ENCODE peak calls at places on chromosomes 13 and 19, in four cellular contexts. C, T, D and N are unnamed samples.

GRCh38 chr13:99040536-99041141 is 62.8 kb upstream of the DOCK9 start:
- DNase-seq in D (no peak), C (no peak), T (no peak), N (no peak)

GRCh38 chr13:46636451-46636850 is 83.5 kb downstream of the LRCH1 start:
- DNase-seq in C (no peak), T (no peak), D (no peak), N (no peak)

GRCh38 chr13:101755228-101755887 is 302.9 kb downstream of the ITGBL1 start:
- DNase-seq in D (no peak), T (no peak), C (no peak), N (no peak)

GRCh38 chr13:31166591-31166990 is 4.9 kb upstream of the HSPH1 start:
- DNase-seq in C (no peak), D (no peak), T (no peak), N (no peak)

GRCh38 chr19:8515317-8515716 is 1.4 kb upstream of the ZNF414 start:
- DNase-seq in D (peak), T (no peak), C (no peak), N (no peak)

GRCh38 chr19:48807590-48808308 is 3.1 kb downstream of the BCAT2 start:
- DNase-seq in C (peak), D (peak), T (no peak), N (no peak)

GRCh38 chr19:29724102-29724641 is 9.1 kb upstream of the C19orf12 start:
- DNase-seq in C (peak), T (no peak), D (no peak), N (no peak)

GRCh38 chr19:33468361-33469170 is 53.0 kb downstream of the PEPD start:
- DNase-seq in D (peak), C (no peak), T (no peak), N (no peak)

GRCh38 chr19:45657520-45658163 is 10.4 kb upstream of the GIPR start:
- DNase-seq in C (no peak), D (no peak), T (no peak), N (no peak)

GRCh38 chr19:38318595-38319142 is 976 bp upstream of the KCNK6 start:
- DNase-seq in C (no peak), D (no peak), T (no peak), N (no peak)

GRCh38 chr13:99749627-99750026 is 221.9 kb downstream of the ZIC5 start:
- DNase-seq in D (no peak), T (no peak), C (no peak), N (no peak)

GRCh38 chr19:5142725-5143097 is 173.8 kb downstream of the KDM4B start:
- DNase-seq in T (no peak), C (no peak), D (no peak), N (no peak)

GRCh38 chr19:55348317-55349034 is 6.0 kb downstream of the COX6B2 start:
- DNase-seq in T (no peak), D (no peak), C (peak), N (peak)

GRCh38 chr19:55345818-55346724 is 6.4 kb downstream of the KMT5C start:
- DNase-seq in T (no peak), D (peak), C (no peak), N (no peak)

GRCh38 chr19:55345101-55345817 is 5.6 kb downstream of the KMT5C start:
- DNase-seq in T (no peak), C (no peak), D (no peak), N (no peak)

GRCh38 chr19:55347442-55348009 is 7.0 kb downstream of the COX6B2 start:
- DNase-seq in T (no peak), D (no peak), C (no peak), N (no peak)

GRCh38 chr19:55346725-55347441 is 7.2 kb downstream of the KMT5C start:
- DNase-seq in C (no peak), T (no peak), D (no peak), N (no peak)
- TF ChIP-seq YY1 in C (no peak), T (no peak), D (no peak), N (no peak)

DNA sequence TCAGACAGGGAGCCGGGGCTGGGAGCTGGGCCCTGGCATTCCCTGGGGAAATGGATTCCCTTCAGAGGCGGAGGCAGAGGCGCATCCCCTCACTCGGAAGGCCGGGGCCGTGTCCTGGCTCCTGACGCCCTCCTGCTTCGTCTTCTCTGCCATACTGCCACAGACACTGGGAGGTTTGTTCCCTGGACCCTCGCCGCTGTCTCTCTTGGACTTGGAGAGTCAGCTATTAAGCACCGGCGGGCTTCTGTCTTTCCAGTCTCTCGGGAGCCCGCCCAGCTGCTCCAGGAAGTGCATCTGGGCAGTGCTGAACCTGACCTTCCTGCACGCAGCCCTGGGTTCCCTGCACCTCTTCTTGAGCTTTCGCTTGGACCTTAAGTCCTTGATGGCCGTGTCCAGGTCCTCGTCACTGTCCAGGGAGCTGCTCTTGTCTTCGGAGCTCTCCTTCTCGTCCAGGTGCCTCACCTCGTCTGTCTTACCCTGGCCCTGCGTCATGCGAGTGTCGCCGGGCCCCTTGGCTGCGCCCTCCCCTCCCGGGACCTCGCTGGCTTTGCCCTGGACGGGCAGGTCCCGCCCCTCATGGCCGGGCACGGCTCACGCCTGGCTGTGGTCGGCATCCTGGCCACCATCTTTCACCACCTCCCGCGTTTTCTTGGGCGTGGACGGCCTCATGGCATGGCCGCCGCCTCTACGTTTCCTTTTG is 14.6 kb downstream of the RB1 start:
- DNase-seq in C (no peak), D (no peak), T (no peak), N (no peak)
- TF ChIP-seq YY1 in C (no peak), D (no peak), T (no peak), N (no peak)

GRCh38 chr13:72842991-72843390 is 61.1 kb downstream of the PIBF1 start:
- DNase-seq in C (no peak), T (no peak), D (no peak), N (no peak)

GRCh38 chr13:72839831-72840426 is 58.0 kb downstream of the PIBF1 start:
- DNase-seq in T (peak), C (peak), D (peak), N (no peak)
- TF ChIP-seq YY1 in T (peak), C (peak), D (no peak), N (no peak)

GRCh38 chr19:16778796-16779411 is 50.3 kb upstream of the SIN3B start:
- DNase-seq in D (peak), T (peak), C (peak), N (peak)
- TF ChIP-seq YY1 in D (peak), T (peak), C (no peak), N (no peak)

GRCh38 chr19:54152267-54152666 is 7.3 kb downstream of the LENG1 start:
- DNase-seq in D (no peak), C (no peak), T (no peak), N (no peak)

GRCh38 chr19:54154603-54155345 is 4.7 kb downstream of the LENG1 start:
- DNase-seq in D (no peak), T (no peak), C (no peak), N (no peak)

GRCh38 chr19:54155694-54156093 is 3.8 kb downstream of the LENG1 start:
- DNase-seq in T (no peak), D (no peak), C (no peak), N (no peak)

GRCh38 chr19:54152878-54153524 is 6.5 kb downstream of the LENG1 start:
- DNase-seq in T (no peak), C (no peak), D (no peak), N (no peak)

DNA sequence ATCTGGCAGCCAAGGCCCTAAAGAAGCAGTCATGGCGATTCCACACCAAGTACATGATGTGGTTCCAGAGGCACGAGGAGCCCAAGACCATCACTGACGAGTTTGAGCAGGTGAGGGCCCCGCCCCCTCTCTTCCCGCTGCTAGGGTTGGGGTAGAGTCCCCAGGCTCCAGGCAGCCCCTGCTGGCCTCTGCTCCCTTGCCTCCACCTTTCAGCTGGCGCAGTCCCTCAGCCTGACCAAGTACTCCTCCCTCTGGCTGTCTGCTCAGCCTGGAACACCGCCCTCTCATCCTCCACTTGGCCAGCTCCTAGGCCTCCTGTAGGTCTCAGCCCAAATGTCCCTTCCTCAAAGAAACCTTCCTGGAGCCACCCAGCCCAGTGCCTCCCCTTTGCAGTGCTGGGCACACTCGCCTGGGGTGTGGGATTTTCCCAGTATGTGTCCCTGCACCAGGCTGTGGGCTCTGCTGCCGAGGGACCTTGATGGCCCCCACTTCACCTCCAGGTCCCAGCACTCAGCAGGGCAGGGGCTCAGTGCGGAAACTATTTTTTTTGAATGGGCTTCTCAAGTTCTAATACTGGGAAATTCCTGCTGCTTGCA is 5.7 kb downstream of the LENG1 start:
- DNase-seq in C (no peak), D (no peak), T (no peak), N (no peak)
- TF ChIP-seq YY1 in C (no peak), D (no peak), T (no peak), N (no peak)

DNA sequence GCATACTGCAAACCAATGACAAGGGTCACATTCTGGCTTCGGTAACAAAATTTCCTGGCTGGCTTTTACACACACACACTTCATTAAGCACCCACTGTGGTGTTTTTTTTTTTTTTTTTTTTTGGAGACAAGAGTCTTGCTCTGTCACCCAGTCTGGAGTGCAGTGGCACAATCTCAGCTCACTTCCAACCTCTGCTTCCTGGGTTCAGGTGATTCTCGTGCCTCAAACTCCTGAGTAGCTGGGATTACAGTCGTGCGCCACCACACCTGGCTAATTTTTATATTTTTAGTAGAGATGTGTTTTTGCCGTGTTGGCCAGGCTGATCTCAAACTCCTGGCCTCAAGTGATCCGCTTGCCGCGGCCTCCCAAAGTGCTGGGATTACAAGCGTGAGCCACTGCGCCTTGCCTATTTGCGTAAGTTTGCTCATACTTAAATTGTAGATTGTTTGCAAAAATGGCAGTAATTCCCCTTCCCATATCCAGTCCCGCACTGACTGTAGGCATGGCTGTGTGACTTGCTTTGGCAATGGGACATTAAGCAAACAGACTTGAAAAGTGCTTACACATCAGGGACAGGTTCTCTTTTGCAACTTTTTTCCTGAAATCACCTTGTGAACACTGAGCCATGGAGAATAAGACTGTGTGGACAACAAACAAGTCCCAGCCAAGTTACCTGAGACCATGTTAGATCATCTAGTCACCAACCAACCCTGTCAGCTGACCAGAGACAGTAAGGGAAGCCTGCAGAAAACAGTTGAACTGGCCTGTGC is 42.1 kb upstream of the EBPL start:
- DNase-seq in T (no peak), D (no peak), C (no peak), N (no peak)
- TF ChIP-seq YY1 in T (no peak), D (no peak), C (no peak), N (no peak)